ENCODE peak calls at places on chromosomes 6 and 20, in seven cellular contexts. W is GM23338, O is upper lobe of right lung, R is tibial nerve, E is stomach, M is Caco-2, Y is HL-60. G is an unnamed sample.

GRCh38 chr6:116779569-116780164 is 14.1 kb upstream of the FAM162B start:
- DNase-seq in W (peak; percentile 85), O (no peak), R (no peak), E (no peak), M (no peak), Y (no peak), G (no peak)

GRCh38 chr6:30741789-30742315 is 635 bp downstream of the FLOT1 start:
- DNase-seq in W (no peak), O (no peak), R (no peak), E (no peak), M (no peak), Y (no peak), G (no peak)

GRCh38 chr6:152552616-152553209 is 84.4 kb downstream of the SYNE1 start:
- DNase-seq in W (peak; percentile 88), O (peak; percentile 74), R (no peak), E (peak; percentile 71), M (peak; percentile 68), Y (peak; percentile 46), G (peak; percentile 37)

GRCh38 chr6:136052046-136052445 is 198.1 kb downstream of the MTFR2 start:
- DNase-seq in W (no peak), O (no peak), R (no peak), E (no peak), M (no peak), Y (no peak), G (no peak)

GRCh38 chr6:13360671-13361540 is 32.6 kb upstream of the TBC1D7 start:
- DNase-seq in W (no peak), O (no peak), R (no peak), E (no peak), M (no peak), Y (peak; percentile 44), G (no peak)

GRCh38 chr20:24321939-24322338 is 147.5 kb upstream of the SYNDIG1 start:
- DNase-seq in W (no peak), O (no peak), R (no peak), E (no peak), M (no peak), Y (no peak), G (no peak)

GRCh38 chr6:170159040-170159965 is 131.6 kb downstream of the DLL1 start:
- DNase-seq in W (no peak), O (no peak), R (no peak), E (no peak), M (no peak), Y (no peak), G (no peak)

GRCh38 chr20:40945754-40946451 is 82.7 kb upstream of the TOP1 start:
- DNase-seq in W (peak; percentile 86), O (no peak), R (peak; percentile 17), E (peak; percentile 48), M (peak; percentile 82), Y (peak; percentile 57), G (no peak)

GRCh38 chr6:6976193-6976592 is 131.6 kb upstream of the RREB1 start:
- DNase-seq in W (no peak), O (no peak), R (no peak), E (no peak), M (no peak), Y (no peak), G (no peak)

GRCh38 chr6:75204959-75205775 is 686 bp downstream of the COL12A1 start:
- DNase-seq in W (peak; percentile 68), O (peak; percentile 80), R (peak; percentile 33), E (no peak), M (peak; percentile 46), Y (no peak), G (peak; percentile 47)

GRCh38 chr6:41093729-41094128 is 21.0 kb downstream of the NFYA start:
- DNase-seq in W (no peak), O (no peak), R (no peak), E (no peak), M (no peak), Y (no peak), G (no peak)

GRCh38 chr6:148193063-148193680 is 149.5 kb upstream of the SASH1 start:
- DNase-seq in W (no peak), O (no peak), R (no peak), E (peak; percentile 59), M (no peak), Y (no peak), G (no peak)

GRCh38 chr6:118306640-118307238 is 241.4 kb upstream of the PLN start:
- DNase-seq in W (no peak), O (no peak), R (no peak), E (no peak), M (no peak), Y (no peak), G (no peak)

GRCh38 chr6:103036846-103037245 is 1643.3 kb downstream of the GRIK2 start:
- DNase-seq in W (no peak), O (peak; percentile 63), R (no peak), E (no peak), M (no peak), Y (no peak), G (no peak)

GRCh38 chr6:104638841-104639290 is 220.9 kb downstream of the HACE1 start:
- DNase-seq in W (no peak), O (no peak), R (no peak), E (no peak), M (no peak), Y (no peak), G (no peak)

GRCh38 chr20:56826971-56827645 is 198.0 kb downstream of the TFAP2C start:
- DNase-seq in W (no peak), O (no peak), R (no peak), E (no peak), M (peak; percentile 38), Y (no peak), G (no peak)

GRCh38 chr20:45342863-45343444 is 5.3 kb downstream of the SDC4 start:
- DNase-seq in W (no peak), O (no peak), R (no peak), E (no peak), M (peak; percentile 68), Y (no peak), G (no peak)

GRCh38 chr20:15699431-15700146 is 873.7 kb downstream of the KIF16B start:
- DNase-seq in W (peak; percentile 36), O (no peak), R (no peak), E (no peak), M (peak; percentile 83), Y (no peak), G (no peak)

GRCh38 chr20:20466341-20466879 is 98.5 kb downstream of the INSM1 start:
- DNase-seq in W (no peak), O (no peak), R (no peak), E (no peak), M (no peak), Y (peak; percentile 12), G (no peak)

GRCh38 chr6:52547647-52548352 is 29.1 kb downstream of the TRAM2 start:
- DNase-seq in W (no peak), O (no peak), R (no peak), E (no peak), M (no peak), Y (no peak), G (no peak)

GRCh38 chr6:105603779-105604592 is 201.1 kb upstream of the PREP start:
- DNase-seq in W (no peak), O (no peak), R (no peak), E (no peak), M (no peak), Y (no peak), G (no peak)

GRCh38 chr20:58984691-58985090 is 3.6 kb downstream of the NELFCD start:
- DNase-seq in W (no peak), O (no peak), R (peak; percentile 1), E (peak; percentile 7), M (peak; percentile 26), Y (no peak), G (no peak)

GRCh38 chr6:35485402-35485877 is 11.4 kb downstream of the TEAD3 start:
- DNase-seq in W (peak; percentile 94), O (peak; percentile 79), R (no peak), E (peak; percentile 52), M (peak; percentile 79), Y (no peak), G (no peak)

GRCh38 chr20:60009826-60010616 is 51.8 kb downstream of the CDH26 start:
- DNase-seq in W (peak; percentile 79), O (no peak), R (no peak), E (no peak), M (peak; percentile 33), Y (no peak), G (no peak)
- TF ChIP-seq CTCF in W (peak; percentile 66), O (no peak), R (no peak), E (no peak), M (no peak), Y (no peak), G (peak; percentile 7)

DNA sequence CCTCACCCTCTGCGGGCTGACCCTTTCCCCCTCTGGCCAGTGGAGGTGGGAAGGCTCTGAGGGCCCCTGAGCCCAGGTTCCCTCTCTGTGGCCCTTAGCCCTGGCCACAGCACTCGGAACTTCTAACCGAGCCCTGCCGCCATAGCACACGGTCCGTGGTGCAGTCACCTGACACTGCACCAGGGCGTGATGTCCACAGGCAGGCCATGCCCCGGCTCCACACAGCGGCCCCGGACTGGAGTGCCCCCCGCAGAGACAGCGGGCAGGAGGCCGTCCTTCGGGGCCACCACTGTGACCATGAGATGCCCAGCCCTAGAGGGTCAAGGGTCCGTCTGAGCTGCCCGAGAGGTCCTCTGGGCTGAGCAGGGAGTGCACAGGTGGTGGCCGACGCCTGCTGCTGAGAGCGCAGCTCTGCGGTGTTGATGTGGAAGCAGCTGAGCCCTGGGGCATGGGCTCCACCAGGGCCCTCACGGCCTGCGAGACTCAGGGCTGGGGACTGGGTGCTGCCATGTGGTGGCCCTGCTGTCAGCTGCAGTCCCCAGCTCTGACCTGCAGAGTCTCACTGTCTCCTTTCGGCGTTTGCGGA is 11.2 kb upstream of the BHLHE23 start:
- DNase-seq in W (peak; percentile 3), O (peak; percentile 56), R (no peak), E (no peak), M (peak; percentile 48), Y (no peak), G (no peak)
- H3K27me3 ChIP-seq in W (peaks cover 9% of the 10 kb centered on the region), O (peaks cover 71% of the 10 kb centered on the region), R (no peaks in the 10 kb centered on the region), E (peaks cover 77% of the 10 kb centered on the region), M (no peaks in the 10 kb centered on the region), Y (peaks cover 29% of the 10 kb centered on the region), G (peaks cover 80% of the 10 kb centered on the region)

DNA sequence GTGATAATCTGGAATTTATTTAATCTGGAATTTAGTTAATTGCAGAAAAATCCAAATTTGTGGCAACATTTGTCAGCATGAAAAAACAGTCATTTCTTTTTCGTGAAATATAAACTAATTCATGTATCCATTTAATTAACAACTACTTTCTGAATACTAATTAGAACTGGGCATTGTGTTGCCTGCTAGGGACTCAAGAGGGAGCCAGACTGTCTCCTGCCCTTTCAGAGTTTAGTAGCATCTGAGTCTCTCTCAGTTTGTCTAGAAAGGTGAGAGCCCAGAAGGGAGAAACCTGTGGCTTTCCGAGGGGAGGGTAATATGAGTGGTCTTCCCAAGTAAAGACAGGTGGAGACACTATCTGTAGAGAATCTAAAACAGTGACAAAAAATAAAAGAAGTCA is 210.9 kb upstream of the HDDC2 start:
- DNase-seq in W (peak; percentile 72), O (no peak), R (no peak), E (no peak), M (no peak), Y (no peak), G (no peak)
- TF ChIP-seq CTCF in W (peak; percentile 80), O (peak; percentile 35), R (no peak), E (no peak), M (no peak), Y (no peak), G (no peak)

DNA sequence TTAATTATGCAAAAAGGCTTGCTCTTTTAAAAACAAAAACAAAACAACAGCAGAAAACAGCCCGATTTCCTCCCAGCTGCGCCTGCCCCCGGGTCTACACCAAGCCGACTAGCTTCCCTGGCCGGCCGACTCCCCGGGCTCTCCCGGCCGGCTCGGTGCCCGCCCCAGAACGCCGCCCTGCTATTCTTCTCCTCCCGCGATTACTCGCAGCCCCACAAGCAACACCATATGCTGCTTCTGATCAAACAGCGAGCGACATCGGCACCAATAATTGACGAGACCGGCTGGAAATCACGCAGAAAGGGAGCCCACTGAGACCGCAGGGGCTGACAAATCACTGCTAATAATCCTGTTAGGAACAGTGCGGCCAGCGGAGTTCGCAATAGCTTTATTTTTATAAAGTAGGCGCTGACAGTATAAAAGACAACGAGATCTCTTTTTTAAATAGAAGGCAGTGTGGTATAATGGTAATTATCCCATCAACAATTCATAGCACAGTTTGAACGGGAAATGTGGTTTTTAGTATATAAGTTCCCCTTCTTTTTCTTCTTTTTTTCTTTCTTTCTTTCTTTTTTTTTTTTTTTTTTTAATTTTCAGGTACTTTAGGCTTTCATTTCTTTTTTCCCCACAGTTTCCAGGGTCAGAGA is 3.3 kb downstream of the SIM1 start:
- DNase-seq in W (peak; percentile 74), O (no peak), R (no peak), E (no peak), M (no peak), Y (no peak), G (no peak)
- H3K27me3 ChIP-seq in W (peaks cover 100% of the 10 kb centered on the region), O (peaks cover 100% of the 10 kb centered on the region), R (peaks cover 16% of the 10 kb centered on the region), E (peaks cover 98% of the 10 kb centered on the region), M (no peaks in the 10 kb centered on the region), Y (peaks cover 81% of the 10 kb centered on the region), G (peaks cover 97% of the 10 kb centered on the region)